ENCODE peak calls at places on chromosome 5, in five cellular contexts. N is IMR-90, S is A549, I is H1, R is GM23338. J is an unnamed sample.

GRCh38 chr5:152246401-152246800 is 158.7 kb downstream of the NMUR2 start:
- DNase-seq in N (peak; percentile 3), S (peak; percentile 8), I (no peak), R (peak; percentile 81), J (peak; percentile 50)

GRCh38 chr5:57407391-57407790 is 75.2 kb downstream of the ACTBL2 start:
- DNase-seq in N (no peak), S (no peak), I (no peak), R (no peak), J (no peak)

GRCh38 chr5:52989781-52990530 is 804 bp downstream of the ITGA2 start:
- DNase-seq in N (peak; percentile 60), S (no peak), I (no peak), R (peak; percentile 71), J (peak; percentile 68)

GRCh38 chr5:8650197-8650596 is 781.2 kb downstream of the MTRR start:
- DNase-seq in N (peak; percentile 4), S (no peak), I (no peak), R (no peak), J (no peak)

GRCh38 chr5:139251281-139251687 is 42.3 kb upstream of the MATR3 start:
- DNase-seq in N (no peak), S (no peak), I (no peak), R (no peak), J (no peak)

GRCh38 chr5:137833463-137833862 is 34.2 kb upstream of the MYOT start:
- DNase-seq in N (peak; percentile 47), S (peak; percentile 95), I (no peak), R (peak; percentile 64), J (peak; percentile 78)

GRCh38 chr5:68232272-68232671 is 16.7 kb downstream of the PIK3R1 start:
- DNase-seq in N (no peak), S (no peak), I (no peak), R (no peak), J (no peak)

GRCh38 chr5:93209476-93209875 is 371.5 kb downstream of the NR2F1-AS1 start:
- DNase-seq in N (no peak), S (no peak), I (no peak), R (no peak), J (no peak)

GRCh38 chr5:75512383-75513074 is 838 bp downstream of the POLK start:
- DNase-seq in N (peak; percentile 1), S (no peak), I (no peak), R (no peak), J (no peak)

GRCh38 chr5:178227138-178227659 is 5.4 kb downstream of the PHYKPL start:
- DNase-seq in N (peak; percentile 63), S (no peak), I (no peak), R (no peak), J (no peak)

GRCh38 chr5:4206127-4206526 is 610.5 kb downstream of the IRX1 start:
- DNase-seq in N (no peak), S (no peak), I (no peak), R (no peak), J (no peak)

GRCh38 chr5:72121052-72121451 is 13.8 kb downstream of the MAP1B start:
- DNase-seq in N (no peak), S (no peak), I (no peak), R (peak; percentile 26), J (no peak)

GRCh38 chr5:135426102-135427082 is 20.8 kb downstream of the DCANP1 start:
- DNase-seq in N (peak; percentile 61), S (peak; percentile 63), I (no peak), R (peak; percentile 82), J (no peak)

GRCh38 chr5:136221340-136221739 is 28.4 kb upstream of the SMIM32 start:
- DNase-seq in N (no peak), S (no peak), I (no peak), R (no peak), J (no peak)

GRCh38 chr5:154850255-154851062 is at the start of gene FAXDC2:
- DNase-seq in N (peak; percentile 88), S (no peak), I (no peak), R (peak; percentile 89), J (no peak)

GRCh38 chr5:14753947-14754346 is 89.4 kb downstream of the OTULIN start:
- DNase-seq in N (peak; percentile 13), S (no peak), I (no peak), R (no peak), J (no peak)

GRCh38 chr5:139193928-139194327 is 4.2 kb downstream of the SIL1 start:
- DNase-seq in N (no peak), S (peak; percentile 31), I (no peak), R (peak; percentile 53), J (no peak)

GRCh38 chr5:164487939-164488338 is 982.5 kb downstream of the MAT2B start:
- DNase-seq in N (peak; percentile 20), S (no peak), I (no peak), R (no peak), J (no peak)

GRCh38 chr5:160311491-160312138 is 749 bp downstream of the CCNJL start:
- DNase-seq in N (no peak), S (peak; percentile 41), I (no peak), R (peak; percentile 48), J (peak; percentile 45)

GRCh38 chr5:32932231-32932935 is 221.3 kb downstream of the NPR3 start:
- DNase-seq in N (no peak), S (no peak), I (no peak), R (no peak), J (no peak)

GRCh38 chr5:42507451-42508092 is 84.3 kb downstream of the GHR start:
- DNase-seq in N (no peak), S (no peak), I (no peak), R (peak; percentile 19), J (no peak)

GRCh38 chr5:151537044-151537443 is 54.1 kb downstream of the FAT2 start:
- DNase-seq in N (no peak), S (no peak), I (no peak), R (no peak), J (no peak)

GRCh38 chr5:160649304-160649703 is 202.7 kb downstream of the ATP10B start:
- DNase-seq in N (no peak), S (no peak), I (no peak), R (peak; percentile 64), J (peak; percentile 23)

GRCh38 chr5:1823381-1824034 is 22.3 kb downstream of the NDUFS6 start:
- DNase-seq in N (no peak), S (no peak), I (no peak), R (no peak), J (no peak)

GRCh38 chr5:142189813-142190212 is 81.2 kb downstream of the NDFIP1 start:
- DNase-seq in N (no peak), S (no peak), I (no peak), R (no peak), J (no peak)

GRCh38 chr5:127934791-127935256 is 148.7 kb upstream of the SLC12A2 start:
- DNase-seq in N (peak; percentile 63), S (peak; percentile 99), I (peak; percentile 41), R (peak; percentile 82), J (peak; percentile 78)

GRCh38 chr5:162699361-162699760 is 631.8 kb downstream of the GABRG2 start:
- DNase-seq in N (no peak), S (no peak), I (no peak), R (no peak), J (no peak)

GRCh38 chr5:74934949-74935751 is 69.0 kb upstream of the FAM169A start:
- DNase-seq in N (peak; percentile 50), S (no peak), I (no peak), R (peak; percentile 49), J (no peak)

GRCh38 chr5:150438873-150439546 is 10.5 kb downstream of the RPS14 start:
- DNase-seq in N (no peak), S (peak; percentile 68), I (no peak), R (peak; percentile 89), J (peak; percentile 60)
- TF ChIP-seq CTCF in N (peak; percentile 47), S (peak; percentile 49), I (peak; percentile 81), R (peak; percentile 83), J (peak; percentile 67)

GRCh38 chr5:149381986-149382338 is 2.9 kb upstream of the IL17B start:
- DNase-seq in N (peak; percentile 66), S (peak; percentile 68), I (peak; percentile 56), R (peak; percentile 89), J (peak; percentile 85)
- H3K4me1 ChIP-seq in N (peaks cover 22% of the 10 kb centered on the region), S (no peaks in the 10 kb centered on the region), I (no peaks in the 10 kb centered on the region), R (no peaks in the 10 kb centered on the region), J (peaks cover 6% of the 10 kb centered on the region)

GRCh38 chr5:157948738-157949410 is 89.9 kb upstream of the CLINT1 start:
- DNase-seq in N (peak; percentile 90), S (peak; percentile 92), I (peak; percentile 85), R (peak; percentile 98), J (peak; percentile 93)
- H3K4me3 ChIP-seq in N (no peak overlapping the region), S (peak overlapping the region; percentile 23), I (no peak overlapping the region), R (no peak overlapping the region), J (no peak overlapping the region)

DNA sequence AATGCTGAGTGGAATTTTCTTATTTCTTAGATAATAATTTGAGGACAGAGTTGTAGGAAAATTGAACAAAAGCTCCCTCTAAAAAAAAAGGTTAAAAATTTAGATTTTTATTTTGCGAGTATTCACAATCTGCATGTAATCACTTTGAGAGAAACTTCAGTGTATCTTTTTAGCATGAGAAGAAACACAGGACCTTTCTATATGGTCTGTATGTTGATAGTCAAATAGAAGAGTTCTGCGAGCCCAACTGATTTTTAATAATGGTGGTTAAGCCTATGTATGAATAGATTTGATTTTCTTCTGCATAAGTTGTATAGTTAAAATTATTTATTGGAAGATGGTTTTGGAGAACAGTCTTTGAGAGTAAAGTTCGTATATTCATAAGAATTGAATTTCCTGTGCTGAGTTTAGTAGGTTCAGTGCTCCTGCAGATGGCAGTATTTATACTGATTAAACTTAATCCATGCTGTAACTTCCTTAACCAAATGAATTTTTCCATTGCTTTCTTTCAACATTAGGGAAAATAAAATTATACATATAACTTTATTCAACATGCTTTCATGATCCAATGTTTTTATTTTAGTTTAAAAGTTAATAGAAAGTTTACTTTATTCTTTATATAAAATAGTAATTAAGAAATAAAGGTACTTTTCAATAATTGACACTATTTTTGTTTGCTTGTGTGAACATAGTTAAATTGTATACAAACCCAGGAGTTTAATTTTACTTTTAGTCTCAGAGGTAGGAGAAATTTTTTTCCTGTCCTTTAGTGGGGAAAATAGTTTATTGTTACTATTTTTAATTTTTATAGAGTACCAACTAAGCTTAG is 19.6 kb downstream of the TCERG1 start:
- DNase-seq in N (peak; percentile 37), S (no peak), I (no peak), R (peak; percentile 21), J (no peak)
- TF ChIP-seq CTCF in N (peak; percentile 58), S (peak; percentile 62), I (no peak), R (no peak), J (peak; percentile 48)

GRCh38 chr5:73640861-73641320 is 14.9 kb downstream of the ARHGEF28 start:
- DNase-seq in N (peak; percentile 33), S (no peak), I (no peak), R (no peak), J (no peak)

GRCh38 chr5:73644385-73644963 is 18.5 kb downstream of the ARHGEF28 start:
- DNase-seq in N (no peak), S (no peak), I (no peak), R (peak; percentile 49), J (no peak)

GRCh38 chr5:73638344-73639095 is 12.5 kb downstream of the ARHGEF28 start:
- DNase-seq in N (peak; percentile 78), S (peak; percentile 33), I (no peak), R (no peak), J (no peak)

GRCh38 chr5:73642296-73642695 is 16.3 kb downstream of the ARHGEF28 start:
- DNase-seq in N (no peak), S (no peak), I (no peak), R (no peak), J (no peak)

DNA sequence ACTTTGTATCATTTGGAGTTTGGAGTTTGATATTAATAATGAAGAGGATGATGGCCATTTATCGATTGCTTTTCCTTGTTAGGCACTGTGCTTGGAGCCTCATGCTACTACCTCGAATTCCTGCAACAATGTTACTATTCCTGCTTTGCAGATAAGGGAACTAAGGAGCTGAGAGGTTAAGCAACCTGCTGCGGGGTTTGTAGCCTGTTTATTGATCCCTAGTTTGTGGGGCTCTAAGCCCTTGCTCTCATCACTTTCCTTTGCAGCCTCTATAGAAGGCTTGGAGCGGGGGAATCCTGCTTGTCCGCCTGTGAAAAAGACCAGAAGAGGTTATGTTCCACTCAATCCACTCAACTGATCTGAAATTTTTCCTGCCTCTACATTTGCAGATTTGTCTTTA is 15.8 kb downstream of the ARHGEF28 start:
- DNase-seq in N (no peak), S (no peak), I (no peak), R (peak; percentile 48), J (no peak)
- H3K4me1 ChIP-seq in N (peaks cover 12% of the 10 kb centered on the region), S (peaks cover 71% of the 10 kb centered on the region), I (peaks cover 3% of the 10 kb centered on the region), R (peaks cover 16% of the 10 kb centered on the region), J (no peaks in the 10 kb centered on the region)

J was measured in Caco-2.